ENCODE peak calls at places on chromosome 19, in ten cellular contexts. F is testis; G is WTC11; K is HS-5; W is GF-D8; J is foreskin melanocyte; T is activated naive CD4-positive, alpha-beta T cell treated with anti-CD3 and anti-CD28 coated beads for 36 hours; C is NCI-H1417 treated with DMSO at 0.1 percent for 48 hours; P is amygdala; L is stimulated activated CD4-positive, alpha-beta T cell treated with anti-CD3 and anti-CD28 coated beads, TNF-alpha, amount 100 ng/mL, for 48 hours. O is an unnamed sample.

GRCh38 chr19:7197169-7197759 is 97.0 kb downstream of the INSR start:
- DNase-seq in F (peak), G (peak), K (peak), W (peak), J (peak), T (peak), C (no peak), P (peak), L (peak), O (peak)

GRCh38 chr19:13063461-13064091 is 39.1 kb downstream of the LYL1 start:
- DNase-seq in F (no peak), G (no peak), K (no peak), W (no peak), J (no peak), T (no peak), C (no peak), P (no peak), L (no peak), O (no peak)

GRCh38 chr19:34577531-34578101 is 96.1 kb downstream of the WTIP start:
- DNase-seq in F (no peak), G (peak), K (no peak), W (no peak), J (no peak), T (no peak), C (no peak), P (no peak), L (no peak), O (no peak)

GRCh38 chr19:28949535-28949934 is 263.4 kb downstream of the UQCRFS1 start:
- DNase-seq in F (no peak), G (peak), K (no peak), W (no peak), J (no peak), T (no peak), C (no peak), P (no peak), L (no peak), O (no peak)

GRCh38 chr19:46461537-46461936 is 9.8 kb downstream of the PNMA8A start:
- DNase-seq in F (no peak), G (no peak), K (no peak), W (no peak), J (no peak), T (no peak), C (no peak), P (no peak), L (no peak), O (peak)

GRCh38 chr19:14167594-14168138 is 31.3 kb upstream of the ASF1B start:
- DNase-seq in F (no peak), G (no peak), K (no peak), W (no peak), J (no peak), T (peak), C (no peak), P (no peak), L (no peak), O (no peak)

GRCh38 chr19:15995536-15995935 is 46.7 kb downstream of the OR10H4 start:
- DNase-seq in F (no peak), G (no peak), K (no peak), W (no peak), J (no peak), T (no peak), C (no peak), P (no peak), L (no peak), O (no peak)

GRCh38 chr19:18951721-18952281 is 10.8 kb upstream of the HOMER3 start:
- DNase-seq in F (no peak), G (no peak), K (no peak), W (no peak), J (no peak), T (no peak), C (no peak), P (no peak), L (no peak), O (no peak)

GRCh38 chr19:1556639-1557070 is 11.5 kb downstream of the MEX3D start:
- DNase-seq in F (no peak), G (no peak), K (no peak), W (no peak), J (no peak), T (no peak), C (no peak), P (no peak), L (no peak), O (no peak)

GRCh38 chr19:46970815-46971214 is 48.8 kb upstream of the NPAS1 start:
- DNase-seq in F (no peak), G (no peak), K (peak), W (no peak), J (no peak), T (no peak), C (no peak), P (no peak), L (no peak), O (peak)

GRCh38 chr19:36051637-36052036 is 2.4 kb downstream of the THAP8 start:
- DNase-seq in F (no peak), G (peak), K (no peak), W (no peak), J (no peak), T (no peak), C (no peak), P (no peak), L (no peak), O (no peak)

GRCh38 chr19:51607077-51607476 is 23.1 kb downstream of the SIGLEC5 start:
- DNase-seq in F (no peak), G (no peak), K (no peak), W (no peak), J (no peak), T (peak), C (no peak), P (no peak), L (peak), O (no peak)

GRCh38 chr19:15120135-15121026 is 13.2 kb downstream of the SYDE1 start:
- DNase-seq in F (no peak), G (peak), K (no peak), W (no peak), J (no peak), T (no peak), C (no peak), P (no peak), L (no peak), O (no peak)

GRCh38 chr19:15175609-15176008 is 25.2 kb downstream of the NOTCH3 start:
- DNase-seq in F (no peak), G (no peak), K (no peak), W (no peak), J (no peak), T (no peak), C (no peak), P (no peak), L (no peak), O (no peak)

GRCh38 chr19:3774621-3775373 is 2.8 kb upstream of the RAX2 start:
- DNase-seq in F (no peak), G (no peak), K (no peak), W (no peak), J (no peak), T (no peak), C (no peak), P (no peak), L (no peak), O (no peak)

GRCh38 chr19:11265177-11265784 is 3.0 kb upstream of the DOCK6 start:
- DNase-seq in F (no peak), G (no peak), K (no peak), W (no peak), J (no peak), T (no peak), C (no peak), P (no peak), L (no peak), O (no peak)

GRCh38 chr19:16340092-16340491 is 15.5 kb downstream of the KLF2 start:
- DNase-seq in F (no peak), G (no peak), K (no peak), W (no peak), J (no peak), T (no peak), C (no peak), P (no peak), L (no peak), O (no peak)

GRCh38 chr19:28396259-28396940 is 816.6 kb downstream of the UQCRFS1 start:
- DNase-seq in F (peak), G (no peak), K (no peak), W (no peak), J (no peak), T (no peak), C (no peak), P (no peak), L (no peak), O (no peak)

GRCh38 chr19:22545751-22546150 is 88.4 kb upstream of the ZNF492 start:
- DNase-seq in F (peak), G (peak), K (no peak), W (no peak), J (no peak), T (peak), C (no peak), P (peak), L (peak), O (no peak)

GRCh38 chr19:12996542-12997094 is 1.3 kb downstream of the NFIX start:
- DNase-seq in F (no peak), G (peak), K (no peak), W (peak), J (no peak), T (no peak), C (no peak), P (peak), L (no peak), O (peak)

GRCh38 chr19:18020212-18021067 is 12.5 kb downstream of the ARRDC2 start:
- DNase-seq in F (peak), G (no peak), K (no peak), W (no peak), J (no peak), T (no peak), C (no peak), P (peak), L (no peak), O (no peak)

GRCh38 chr19:13010038-13010991 is 15.0 kb downstream of the NFIX start:
- DNase-seq in F (peak), G (peak), K (no peak), W (no peak), J (no peak), T (no peak), C (no peak), P (peak), L (no peak), O (no peak)

GRCh38 chr19:15562861-15563260 is 52.2 kb upstream of the CYP4F8 start:
- DNase-seq in F (peak), G (no peak), K (no peak), W (no peak), J (no peak), T (no peak), C (no peak), P (no peak), L (no peak), O (peak)

GRCh38 chr19:19461671-19462622 is 53.4 kb downstream of the TSSK6 start:
- DNase-seq in F (peak), G (peak), K (no peak), W (no peak), J (no peak), T (peak), C (no peak), P (peak), L (no peak), O (no peak)

GRCh38 chr19:49142866-49143335 is 12.3 kb downstream of the HRC start:
- DNase-seq in F (peak), G (peak), K (peak), W (no peak), J (peak), T (peak), C (no peak), P (peak), L (peak), O (peak)

GRCh38 chr19:54454781-54455675 is 6.0 kb downstream of the LENG8 start:
- DNase-seq in F (no peak), G (no peak), K (no peak), W (no peak), J (no peak), T (no peak), C (no peak), P (no peak), L (no peak), O (no peak)

GRCh38 chr19:30881986-30882385 is 467.2 kb downstream of the TSHZ3 start:
- DNase-seq in F (no peak), G (no peak), K (no peak), W (no peak), J (no peak), T (no peak), C (no peak), P (no peak), L (no peak), O (peak)

GRCh38 chr19:2820112-2820702 is 539 bp downstream of the ZNF554 start:
- DNase-seq in F (no peak), G (no peak), K (no peak), W (no peak), J (no peak), T (peak), C (no peak), P (peak), L (no peak), O (no peak)